ENCODE peak calls at places on chromosomes 4 and X, in six cellular contexts. T, R, Y, J, K and V are unnamed samples.

GRCh38 chrX:8782595-8782994 is 18.6 kb downstream of the FAM9A start:
- DNase-seq in T (no peak), R (no peak), Y (no peak), J (no peak), K (no peak), V (no peak)

GRCh38 chr4:85747871-85748491 is 273.0 kb downstream of the ARHGAP24 start:
- DNase-seq in T (no peak), R (peak), Y (peak), J (peak), K (no peak), V (no peak)

GRCh38 chr4:86359944-86360478 is at the start of gene MAPK10:
- DNase-seq in T (peak), R (peak), Y (peak), J (no peak), K (no peak), V (peak)

GRCh38 chr4:118770741-118771187 is 65.2 kb downstream of the SEC24D start:
- DNase-seq in T (no peak), R (no peak), Y (no peak), J (no peak), K (no peak), V (no peak)

GRCh38 chr4:145868637-145869409 is 69.8 kb downstream of the ZNF827 start:
- DNase-seq in T (no peak), R (no peak), Y (no peak), J (no peak), K (no peak), V (no peak)

GRCh38 chr4:121952290-121952689 is 430 bp upstream of the TRPC3 start:
- DNase-seq in T (no peak), R (no peak), Y (peak), J (no peak), K (no peak), V (no peak)

GRCh38 chr4:79917246-79917645 is 155.8 kb downstream of the ANTXR2 start:
- DNase-seq in T (no peak), R (peak), Y (peak), J (peak), K (no peak), V (peak)

GRCh38 chr4:6633091-6633906 is 7.2 kb upstream of the MRFAP1 start:
- DNase-seq in T (peak), R (no peak), Y (peak), J (no peak), K (no peak), V (no peak)

GRCh38 chr4:78951862-78952472 is 12.7 kb upstream of the PAQR3 start:
- DNase-seq in T (no peak), R (no peak), Y (peak), J (peak), K (no peak), V (no peak)

GRCh38 chr4:102439835-102440234 is 61.3 kb upstream of the NFKB1 start:
- DNase-seq in T (no peak), R (no peak), Y (no peak), J (no peak), K (no peak), V (no peak)

GRCh38 chr4:123350726-123351125 is 45.9 kb upstream of the SPRY1 start:
- DNase-seq in T (no peak), R (no peak), Y (no peak), J (no peak), K (no peak), V (no peak)

GRCh38 chr4:54318904-54319303 is 89.8 kb downstream of the PDGFRA start:
- DNase-seq in T (no peak), R (no peak), Y (peak), J (peak), K (no peak), V (no peak)

GRCh38 chr4:54317690-54318089 is 88.6 kb downstream of the PDGFRA start:
- DNase-seq in T (no peak), R (no peak), Y (no peak), J (no peak), K (no peak), V (no peak)

GRCh38 chr4:54320826-54321320 is 91.8 kb downstream of the PDGFRA start:
- DNase-seq in T (no peak), R (no peak), Y (no peak), J (no peak), K (no peak), V (no peak)

GRCh38 chr4:54322817-54323417 is 93.8 kb downstream of the PDGFRA start:
- DNase-seq in T (no peak), R (peak), Y (peak), J (peak), K (no peak), V (peak)
- TF ChIP-seq POLR2AphosphoS5 in T (no peak), R (no peak), Y (no peak), J (no peak), K (no peak), V (peak)

GRCh38 chrX:120136128-120136527 is 20.4 kb upstream of the RHOXF1 start:
- DNase-seq in T (no peak), R (no peak), Y (no peak), J (no peak), K (no peak), V (no peak)

GRCh38 chrX:120140293-120140981 is 18.0 kb upstream of the RHOXF2 start:
- DNase-seq in T (no peak), R (no peak), Y (peak), J (no peak), K (no peak), V (no peak)

GRCh38 chrX:120137439-120137838 is 21.0 kb upstream of the RHOXF2 start:
- DNase-seq in T (no peak), R (no peak), Y (no peak), J (no peak), K (no peak), V (no peak)
- TF ChIP-seq CTCF in T (no peak), R (no peak), Y (no peak), J (no peak), K (no peak), V (no peak)

DNA sequence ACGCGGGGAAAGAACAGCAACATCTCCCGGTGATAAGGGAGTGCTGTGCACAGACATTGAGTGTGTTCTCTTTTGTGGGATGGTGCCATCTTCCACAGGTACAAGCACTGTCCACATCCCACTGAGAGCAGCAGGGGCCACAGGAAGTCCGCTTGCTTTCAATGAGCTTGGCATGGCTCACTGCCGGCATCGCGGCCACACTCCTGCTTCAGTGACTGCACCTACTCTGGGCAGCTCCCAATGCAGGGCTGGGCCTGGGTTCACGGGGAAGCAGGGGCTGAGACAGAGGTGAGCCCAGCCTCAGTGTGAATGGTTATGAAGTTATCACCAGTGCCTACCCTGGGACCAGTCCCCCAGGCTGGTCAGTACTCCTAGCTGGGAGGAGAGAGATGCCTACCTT is 99.1 kb downstream of the MGST2 start:
- DNase-seq in T (no peak), R (no peak), Y (no peak), J (no peak), K (no peak), V (no peak)
- H3K27ac ChIP-seq in T (peak), R (peak), Y (no peak), J (no peak), K (peak), V (peak)

DNA sequence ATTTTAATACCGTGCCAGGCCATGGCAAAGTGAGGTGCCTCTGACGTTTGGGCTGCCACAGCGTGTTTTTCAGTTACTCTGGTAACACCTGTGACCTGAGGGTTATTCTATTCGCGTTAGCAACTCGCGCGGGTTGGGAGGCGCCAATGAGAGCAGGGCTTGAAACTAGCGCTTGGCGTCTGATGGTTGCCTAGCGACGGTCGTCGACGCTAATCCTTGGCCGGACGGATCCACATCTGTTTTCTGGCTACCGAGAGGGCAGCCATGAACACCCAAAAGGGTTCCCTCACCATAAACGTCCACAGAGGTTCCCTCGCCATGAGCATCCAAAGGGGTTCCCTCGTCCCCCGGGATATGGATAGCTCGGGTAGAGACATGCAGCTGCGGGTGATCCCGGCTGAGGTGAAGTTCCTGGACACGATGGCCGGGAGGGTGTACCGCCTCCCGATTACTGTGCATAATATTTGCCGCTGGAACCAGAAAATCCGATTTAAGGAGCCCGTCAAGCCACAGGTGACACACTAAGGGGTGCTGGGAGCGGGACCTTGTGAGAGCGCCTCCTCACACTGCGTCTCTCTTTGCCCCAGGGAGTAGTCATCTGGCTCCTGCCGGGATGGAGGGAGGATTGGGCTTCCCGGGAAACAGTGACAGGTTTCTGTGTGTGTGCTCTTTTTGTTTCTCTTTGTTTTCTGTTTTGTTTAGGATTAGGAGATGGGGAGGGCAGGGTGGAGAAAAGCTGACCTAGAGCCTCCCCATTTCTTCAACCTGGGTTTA is at the start of gene CFAP47:
- DNase-seq in T (peak), R (peak), Y (peak), J (no peak), K (no peak), V (peak)
- TF ChIP-seq POLR2AphosphoS5 in T (no peak), R (no peak), Y (no peak), J (no peak), K (no peak), V (no peak)

GRCh38 chr4:103996059-103996458 is 276.3 kb upstream of the TACR3 start:
- DNase-seq in T (no peak), R (no peak), Y (peak), J (peak), K (no peak), V (no peak)

GRCh38 chr4:103998752-103999151 is 279.0 kb upstream of the TACR3 start:
- DNase-seq in T (no peak), R (no peak), Y (no peak), J (no peak), K (no peak), V (no peak)

GRCh38 chr4:103996637-103997036 is 276.9 kb upstream of the TACR3 start:
- DNase-seq in T (no peak), R (no peak), Y (peak), J (peak), K (no peak), V (no peak)

DNA sequence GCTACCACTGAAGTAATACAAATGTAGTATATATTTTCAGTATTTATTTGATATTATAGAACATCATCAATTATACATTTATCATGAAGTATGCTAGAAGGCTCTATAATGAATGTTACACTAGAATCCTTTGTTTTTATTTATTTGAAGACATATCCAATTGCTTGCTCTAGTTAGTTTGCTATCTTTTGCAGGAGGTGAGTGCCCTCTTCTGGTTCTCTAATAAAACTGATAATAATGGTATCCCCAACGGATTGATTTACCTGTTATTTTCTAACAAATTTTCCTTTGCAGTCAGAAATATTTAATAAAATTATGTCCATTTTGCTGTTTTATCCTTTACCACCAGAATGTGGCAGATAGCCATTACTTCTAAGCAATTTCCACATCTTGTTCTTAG is 274.3 kb upstream of the TACR3 start:
- DNase-seq in T (no peak), R (no peak), Y (peak), J (peak), K (no peak), V (no peak)
- TF ChIP-seq CTCF in T (no peak), R (no peak), Y (no peak), J (peak), K (no peak), V (no peak)

DNA sequence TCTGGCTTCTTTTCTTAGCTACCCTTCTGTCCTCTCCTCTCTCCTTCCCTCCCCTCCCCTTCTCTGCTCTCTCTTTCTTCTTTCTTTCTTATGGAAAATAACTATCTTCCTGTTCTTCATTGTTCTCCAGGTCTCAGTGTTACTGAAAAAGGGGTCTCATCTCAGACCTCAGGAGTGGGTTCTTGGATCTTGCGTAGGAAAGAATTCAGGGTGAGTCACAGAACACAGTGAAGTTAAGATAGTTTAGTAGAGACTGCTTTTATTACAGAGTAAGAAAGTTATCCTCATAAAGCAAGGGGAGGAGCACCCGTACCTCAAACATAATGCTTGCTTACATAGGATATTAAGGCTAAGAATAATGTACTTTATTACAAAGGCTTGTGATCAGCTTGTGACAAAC is 31.8 kb upstream of the CWH43 start:
- DNase-seq in T (no peak), R (no peak), Y (peak), J (no peak), K (no peak), V (no peak)
- H3K27ac ChIP-seq in T (no peak), R (no peak), Y (peak), J (peak), K (no peak), V (no peak)

DNA sequence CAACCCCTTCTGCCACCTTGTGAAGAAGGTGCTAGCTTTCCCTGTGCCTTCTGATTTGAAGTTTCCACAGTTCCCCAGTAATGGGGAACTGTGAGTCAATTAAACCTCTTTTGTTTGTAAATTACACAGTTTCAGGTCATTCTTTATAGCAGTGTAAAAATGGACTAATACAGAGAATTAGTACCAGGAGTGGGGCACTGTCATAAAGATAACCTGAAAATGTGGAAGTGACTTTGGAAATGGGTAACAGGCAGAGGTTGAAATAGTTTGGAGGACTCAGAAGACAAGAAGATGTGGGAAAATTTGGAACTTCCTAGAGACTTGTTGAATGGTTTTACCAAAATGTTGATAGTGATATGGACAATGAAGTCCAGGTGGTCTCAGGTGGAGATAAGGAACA is 131.0 kb upstream of the HAND2 start:
- DNase-seq in T (no peak), R (no peak), Y (no peak), J (no peak), K (no peak), V (no peak)
- TF ChIP-seq POLR2AphosphoS5 in T (no peak), R (no peak), Y (no peak), J (no peak), K (no peak), V (no peak)